ENCODE peak calls at places on chromosomes 13 and 19, in ten cellular contexts. J is T-helper 2 cell; C is left colon; P is B cell; X is COR-L47; G is AG08395; B is glomerular endothelial cell; V is stimulated activated CD4-positive, alpha-beta T cell treated with anti-CD3 and anti-CD28 coated beads, TNF-alpha, amount 100 ng/mL, for 4 hours; A is NCI-H1105 treated with DMSO at 0.1 percent for 48 hours; N is neuronal stem cell. E is an unnamed sample.

GRCh38 chr13:89695343-89696257 is 1651.9 kb upstream of the MIR17HG start:
- DNase-seq in A (no peak), G (peak), P (no peak), X (peak), C (peak), B (peak), N (peak), V (no peak), J (no peak), E (peak)

GRCh38 chr13:59687028-59687427 is 476.7 kb downstream of the DIAPH3 start:
- DNase-seq in A (no peak), J (no peak), C (no peak), N (no peak), B (no peak), G (no peak), V (no peak), P (no peak), X (no peak), E (no peak)

GRCh38 chr13:104779311-104779710 is 1713.1 kb upstream of the SLC10A2 start:
- DNase-seq in V (no peak), N (peak), J (no peak), X (no peak), A (peak), C (no peak), B (no peak), P (no peak), G (peak), E (no peak)

GRCh38 chr19:18696023-18696422 is 12.5 kb downstream of the CRTC1 start:
- DNase-seq in N (no peak), J (no peak), A (no peak), C (no peak), P (no peak), G (no peak), V (no peak), B (no peak), X (no peak), E (no peak)

GRCh38 chr19:13051581-13052165 is 51.0 kb downstream of the LYL1 start:
- DNase-seq in X (peak), V (no peak), A (peak), N (peak), J (no peak), G (no peak), B (no peak), C (peak), P (no peak), E (no peak)

GRCh38 chr13:35144496-35144895 is 202.4 kb downstream of the NBEA start:
- DNase-seq in X (no peak), B (no peak), C (no peak), J (no peak), G (peak), V (no peak), N (no peak), P (no peak), A (no peak), E (no peak)

GRCh38 chr19:3358919-3359849 is 7.2 kb upstream of the NFIC start:
- DNase-seq in C (peak), P (peak), V (peak), A (peak), N (no peak), G (peak), X (peak), B (no peak), J (peak), E (peak)

GRCh38 chr13:29846475-29847256 is 3.8 kb downstream of the UBL3 start:
- DNase-seq in V (no peak), P (no peak), G (no peak), J (no peak), C (no peak), B (no peak), X (no peak), A (no peak), N (no peak), E (no peak)

GRCh38 chr13:72290962-72291681 is 424.1 kb upstream of the DACH1 start:
- DNase-seq in X (no peak), C (no peak), P (no peak), N (no peak), V (no peak), J (no peak), B (no peak), A (no peak), G (peak), E (no peak)

GRCh38 chr13:49551245-49551644 is 34.1 kb downstream of the RCBTB1 start:
- DNase-seq in X (no peak), B (no peak), P (no peak), C (no peak), A (no peak), N (no peak), V (no peak), G (no peak), J (no peak), E (no peak)

GRCh38 chr19:35549174-35549788 is 3.9 kb downstream of the TMEM147 start:
- DNase-seq in X (peak), V (no peak), G (peak), A (peak), B (peak), P (peak), C (peak), N (peak), J (peak), E (peak)

GRCh38 chr19:43784981-43785808 is 4.4 kb upstream of the KCNN4 start:
- DNase-seq in N (peak), V (no peak), C (peak), J (peak), G (peak), A (peak), P (peak), X (peak), B (no peak), E (peak)

GRCh38 chr13:24141333-24141910 is 19.1 kb upstream of the SPATA13 start:
- DNase-seq in J (no peak), A (no peak), V (no peak), X (no peak), B (no peak), N (no peak), G (no peak), C (no peak), P (no peak), E (no peak)

GRCh38 chr19:2912306-2912705 is 11.6 kb downstream of the ZNF57 start:
- DNase-seq in P (no peak), G (no peak), J (no peak), A (no peak), X (no peak), N (no peak), V (no peak), B (no peak), C (no peak), E (no peak)

GRCh38 chr13:30696278-30697176 is 38.8 kb upstream of the ALOX5AP start:
- DNase-seq in G (no peak), J (no peak), N (no peak), A (no peak), C (no peak), V (no peak), X (no peak), B (no peak), P (no peak), E (peak)

GRCh38 chr13:111361873-111362648 is 41.6 kb downstream of the TEX29 start:
- DNase-seq in V (no peak), A (no peak), C (no peak), G (no peak), N (no peak), P (no peak), B (no peak), J (no peak), X (no peak), E (no peak)

GRCh38 chr13:82370306-82370705 is 1512.0 kb downstream of the SLITRK1 start:
- DNase-seq in J (no peak), N (no peak), B (no peak), G (no peak), P (no peak), V (no peak), C (no peak), A (no peak), X (no peak), E (no peak)

GRCh38 chr13:111344471-111345191 is 24.2 kb downstream of the TEX29 start:
- DNase-seq in C (no peak), N (peak), G (peak), P (no peak), V (no peak), A (peak), X (peak), B (no peak), J (no peak), E (no peak)

GRCh38 chr19:49415102-49415809 is 8.0 kb downstream of the PTH2 start:
- DNase-seq in P (peak), B (no peak), N (no peak), G (no peak), J (no peak), C (no peak), V (no peak), X (no peak), A (no peak), E (peak)